ENCODE peak calls at places on chromosomes 7 and 10, in four cellular contexts. B, J, Q and N are unnamed samples. For H3K27me3, the result is how much of the 10 kb centered on the place peaks cover.

GRCh38 chr10:48729222-48729621 is 44.5 kb downstream of the WDFY4 start:
- DNase-seq in J (no peak), Q (no peak), B (no peak), N (no peak)

GRCh38 chr10:68067029-68067428 is 8.1 kb downstream of the HERC4 start:
- DNase-seq in J (no peak), B (no peak), Q (no peak), N (no peak)

GRCh38 chr7:8105449-8106095 is 137.0 kb downstream of the GLCCI1 start:
- DNase-seq in B (no peak), Q (no peak), J (no peak), N (no peak)

GRCh38 chr7:80014507-80014906 is 120.1 kb upstream of the GNAI1 start:
- DNase-seq in J (peak), B (no peak), Q (peak), N (no peak)

GRCh38 chr7:105389090-105389650 is 449 bp upstream of the SRPK2 start:
- DNase-seq in B (peak), Q (peak), J (peak), N (peak)

GRCh38 chr7:41058986-41059741 is 643.7 kb downstream of the INHBA start:
- DNase-seq in Q (peak), J (peak), B (no peak), N (no peak)

GRCh38 chr7:41822259-41822658 is 119.4 kb upstream of the INHBA start:
- DNase-seq in B (no peak), Q (no peak), J (no peak), N (no peak)

GRCh38 chr10:132132391-132132841 is 54.3 kb upstream of the DPYSL4 start:
- DNase-seq in J (no peak), Q (no peak), B (no peak), N (no peak)

GRCh38 chr10:117374506-117375359 is 507 bp downstream of the PDZD8 start:
- DNase-seq in B (no peak), J (peak), Q (no peak), N (peak)

GRCh38 chr7:26626156-26626555 is 238.2 kb downstream of the SKAP2 start:
- DNase-seq in Q (no peak), J (no peak), B (no peak), N (no peak)

GRCh38 chr10:104622598-104623209 is 18.4 kb upstream of the SORCS3 start:
- DNase-seq in B (peak), Q (peak), J (peak), N (no peak)

GRCh38 chr7:91264924-91265681 is 870 bp downstream of the FZD1 start:
- DNase-seq in B (no peak), J (peak), Q (peak), N (peak)

GRCh38 chr10:122126763-122127659 is 138.0 kb downstream of the TACC2 start:
- DNase-seq in B (peak), J (peak), Q (peak), N (no peak)

GRCh38 chr10:49409755-49410154 is 13.9 kb upstream of the DRGX start:
- DNase-seq in Q (no peak), J (peak), B (no peak), N (no peak)

GRCh38 chr10:106789623-106790022 is 374.9 kb downstream of the SORCS1 start:
- DNase-seq in J (no peak), B (no peak), Q (no peak), N (no peak)

GRCh38 chr10:110093722-110094121 is 85.9 kb downstream of the ADD3 start:
- DNase-seq in B (no peak), J (no peak), Q (no peak), N (no peak)

GRCh38 chr7:116736927-116737715 is 65.1 kb downstream of the MET start:
- DNase-seq in B (no peak), Q (no peak), J (no peak), N (no peak)

GRCh38 chr7:115274-115911 is 77.0 kb upstream of the FAM20C start:
- DNase-seq in J (no peak), B (no peak), Q (no peak), N (peak)

GRCh38 chr7:50356212-50356944 is 51.9 kb downstream of the IKZF1 start:
- DNase-seq in B (no peak), J (no peak), Q (no peak), N (peak)

GRCh38 chr7:24877790-24878311 is 102.1 kb downstream of the OSBPL3 start:
- DNase-seq in J (no peak), B (no peak), Q (no peak), N (no peak)

GRCh38 chr10:70758757-70759514 is 26.2 kb downstream of the TBATA start:
- DNase-seq in Q (peak), B (peak), J (peak), N (peak)

GRCh38 chr10:52043811-52044210 is 270.3 kb upstream of the DKK1 start:
- DNase-seq in B (no peak), Q (no peak), J (no peak), N (no peak)

DNA sequence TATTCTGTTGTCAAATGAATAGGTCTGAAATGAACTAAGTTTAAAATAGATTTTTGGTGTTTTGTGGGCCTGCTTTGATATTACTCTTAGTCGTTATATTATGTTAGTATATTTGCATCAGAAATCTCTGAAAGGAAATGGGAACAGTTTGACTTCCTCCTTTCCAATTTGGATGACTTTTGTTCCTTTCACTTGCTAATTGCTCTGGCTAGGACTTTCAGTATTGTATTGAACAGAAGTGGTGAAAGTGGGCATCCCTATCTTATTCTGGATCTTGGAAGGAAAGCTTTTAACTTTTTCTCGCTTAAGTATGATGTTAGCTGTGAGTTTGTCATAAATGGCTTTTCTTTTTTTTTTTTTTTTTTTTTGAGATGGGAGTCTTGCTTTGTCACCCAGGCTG is 273.6 kb upstream of the DKK1 start:
- DNase-seq in Q (no peak), J (no peak), B (no peak), N (no peak)
- H3K4me3 ChIP-seq in Q (no peak), J (no peak), B (no peak), N (no peak)

GRCh38 chr10:27745719-27746363 is at the start of gene MKX:
- DNase-seq in B (no peak), J (peak), Q (peak), N (peak)
- H3K27me3 ChIP-seq in B (under half), J (under half), Q (half or more), N (under half)

GRCh38 chr10:58382489-58382995 is 2.7 kb upstream of the TFAM start:
- DNase-seq in Q (no peak), B (no peak), J (no peak), N (no peak)
- H3K27ac ChIP-seq in Q (no peak), B (no peak), J (no peak), N (no peak)

DNA sequence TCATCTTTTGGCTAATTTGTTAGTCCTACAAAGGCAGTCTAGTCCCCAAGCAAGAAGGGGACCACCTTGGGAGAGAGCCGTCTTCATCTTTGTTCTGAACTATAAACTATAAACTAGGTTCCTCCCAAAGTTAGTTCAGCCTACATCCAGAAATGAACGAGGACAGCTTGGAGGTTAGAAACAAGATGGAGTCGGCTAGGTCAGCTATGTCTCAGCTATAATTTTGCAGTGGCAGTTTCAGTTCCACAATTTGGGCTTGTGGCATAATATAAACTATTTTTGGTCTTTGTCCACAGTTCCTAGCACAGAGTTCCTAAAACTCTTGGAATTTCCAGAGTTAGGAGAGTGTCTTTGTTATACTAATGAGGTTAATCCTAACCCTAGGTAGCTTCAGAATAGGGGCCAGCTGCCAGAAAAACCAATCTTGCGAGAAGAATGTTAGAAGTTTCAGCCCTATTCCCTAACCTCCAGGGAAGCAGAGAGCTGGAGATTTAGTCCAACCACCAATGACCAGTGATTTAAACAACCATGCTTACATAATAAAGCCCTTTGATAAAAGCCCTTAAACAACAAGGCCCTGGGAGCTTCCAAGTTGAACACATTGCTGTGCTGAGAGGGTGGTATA is 131.9 kb downstream of the AKR1D1 start:
- DNase-seq in J (no peak), Q (no peak), B (no peak), N (no peak)
- H3K4me3 ChIP-seq in J (no peak), Q (no peak), B (no peak), N (no peak)

DNA sequence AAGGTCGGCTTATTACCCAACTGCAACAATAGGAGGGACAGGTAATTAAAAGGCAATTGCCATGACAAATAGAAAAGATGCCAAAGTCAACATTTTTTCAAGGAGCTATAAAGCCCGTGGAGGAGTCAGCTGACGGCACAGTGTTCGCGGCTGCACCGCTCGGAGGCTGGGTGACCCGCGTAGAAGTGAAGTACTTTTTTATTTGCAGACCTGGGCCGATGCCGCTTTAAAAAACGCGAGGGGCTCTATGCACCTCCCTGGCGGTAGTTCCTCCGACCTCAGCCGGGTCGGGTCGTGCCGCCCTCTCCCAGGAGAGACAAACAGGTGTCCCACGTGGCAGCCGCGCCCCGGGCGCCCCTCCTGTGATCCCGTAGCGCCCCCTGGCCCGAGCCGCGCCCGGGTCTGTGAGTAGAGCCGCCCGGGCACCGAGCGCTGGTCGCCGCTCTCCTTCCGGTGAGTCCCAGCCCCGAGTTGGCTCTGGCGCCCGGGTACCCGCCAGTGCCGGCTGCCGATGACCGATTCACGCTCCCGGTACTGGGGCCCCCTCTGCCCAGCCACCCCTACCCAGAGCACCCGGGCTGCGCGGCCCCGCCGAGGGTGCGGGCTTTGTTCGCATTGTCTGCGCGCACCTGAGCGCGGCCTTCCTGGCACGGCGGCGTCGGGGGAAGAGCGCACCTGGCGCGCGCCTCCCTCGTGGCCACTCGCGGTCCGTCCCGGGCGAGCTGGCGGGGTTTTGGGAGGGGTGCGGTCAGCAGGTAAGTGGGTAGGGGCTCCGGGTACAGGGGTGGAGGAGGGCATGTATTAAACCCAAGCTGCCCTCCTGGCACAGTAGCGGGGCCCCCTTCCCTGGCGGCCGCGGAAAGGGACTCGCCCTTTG is at the start of gene VWA2:
- DNase-seq in J (peak), Q (no peak), B (no peak), N (peak)
- H3K27me3 ChIP-seq in J (under half), Q (under half), B (half or more), N (under half)

GRCh38 chr10:37710831-37711616 is 146.4 kb downstream of the ZNF248 start:
- DNase-seq in J (no peak), Q (no peak), B (no peak), N (no peak)
- H3K27ac ChIP-seq in J (no peak), Q (no peak), B (no peak), N (peak)

GRCh38 chr7:120856198-120856597 is 1.7 kb downstream of the TSPAN12 start:
- DNase-seq in Q (no peak), J (peak), B (no peak), N (no peak)
- H3K4me3 ChIP-seq in Q (no peak), J (no peak), B (peak), N (peak)

DNA sequence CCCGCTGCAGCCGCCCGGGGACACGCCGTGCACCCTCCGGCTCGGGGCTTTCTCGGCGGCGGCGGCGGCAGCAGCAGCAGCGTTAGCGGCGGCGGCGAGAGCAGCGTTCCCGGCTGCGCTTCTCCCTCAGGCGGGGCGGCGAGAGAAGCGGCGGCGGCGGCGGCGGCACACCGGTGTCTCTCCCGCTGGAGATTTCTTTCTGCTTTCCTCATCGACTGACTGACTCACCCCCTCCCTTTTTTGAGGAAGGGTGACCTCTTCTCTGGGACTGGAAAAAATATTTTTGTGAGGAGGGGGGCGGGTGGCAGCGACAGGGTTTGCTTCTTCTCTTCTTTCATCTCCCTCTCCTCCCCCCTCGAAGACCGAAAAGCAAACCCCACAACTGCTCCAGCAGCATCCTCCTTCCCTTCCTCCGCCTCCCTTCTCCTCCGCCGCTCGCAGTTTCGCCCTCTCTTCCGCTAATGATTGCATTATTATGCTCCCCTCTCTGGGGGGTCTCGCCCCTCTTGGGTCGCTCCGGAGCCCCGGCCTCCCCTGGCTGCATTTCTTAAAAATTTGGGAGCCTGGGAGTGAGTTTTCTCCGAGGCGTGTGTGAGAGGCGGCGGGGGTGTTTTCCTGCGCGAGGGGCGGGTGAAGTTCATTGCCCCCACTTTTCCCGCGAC is 343 bp downstream of the AUTS2 start:
- DNase-seq in B (no peak), Q (peak), J (peak), N (peak)
- H3K27me3 ChIP-seq in B (under half), Q (under half), J (under half), N (under half)

GRCh38 chr7:157875230-157876179 is 538.7 kb downstream of the DNAJB6 start:
- DNase-seq in Q (no peak), J (peak), B (peak), N (peak)

GRCh38 chr7:157873664-157874063 is 536.9 kb downstream of the DNAJB6 start:
- DNase-seq in B (no peak), J (no peak), Q (no peak), N (no peak)

GRCh38 chr7:157873181-157873580 is 536.4 kb downstream of the DNAJB6 start:
- DNase-seq in Q (no peak), B (no peak), J (no peak), N (no peak)

GRCh38 chr7:157874870-157875229 is 538.0 kb downstream of the DNAJB6 start:
- DNase-seq in J (no peak), B (no peak), Q (no peak), N (no peak)

DNA sequence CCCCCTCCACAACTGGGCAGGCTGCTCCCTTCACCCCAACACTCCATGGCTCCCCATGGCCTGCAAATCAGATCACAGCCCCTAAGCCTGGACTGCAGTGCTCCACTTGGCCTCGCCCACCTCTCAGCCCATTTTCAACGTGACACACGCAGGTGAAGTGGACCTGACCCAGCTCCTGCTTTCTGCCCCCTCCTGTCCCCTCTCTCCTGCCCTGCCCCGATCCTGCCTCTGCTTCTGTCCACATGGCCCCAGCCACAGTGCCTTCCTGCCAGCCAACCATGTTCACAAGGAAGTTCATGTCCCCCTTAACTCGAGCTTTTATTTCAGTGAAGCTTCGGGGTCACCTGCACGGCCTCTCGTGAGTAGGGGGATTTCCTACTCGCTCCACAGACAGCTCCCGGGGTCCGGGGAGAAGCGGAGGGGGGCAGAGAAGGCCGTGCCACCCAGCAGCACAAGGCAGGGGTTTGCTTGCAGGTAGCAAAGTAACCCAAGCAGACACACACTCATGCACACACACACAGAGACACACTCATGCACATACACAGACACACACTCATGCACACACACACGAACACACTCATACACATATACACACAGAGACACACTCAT is 537.5 kb downstream of the DNAJB6 start:
- DNase-seq in J (no peak), Q (no peak), B (no peak), N (no peak)
- H3K27ac ChIP-seq in J (no peak), Q (no peak), B (no peak), N (no peak)